ENCODE peak calls at places on chromosome 6, in four cellular contexts. N is K562, F is GM12878, S is HepG2. X is an unnamed sample.

GRCh38 chr6:90021701-90022100 is 127.4 kb downstream of the GJA10 start:
- DNase-seq in N (no peak), F (no peak), S (no peak), X (no peak)

GRCh38 chr6:169618526-169619490 is 83.0 kb downstream of the WDR27 start:
- DNase-seq in N (no peak), F (no peak), S (no peak), X (no peak)

GRCh38 chr6:136927313-136927712 is 5.2 kb downstream of the SLC35D3 start:
- DNase-seq in N (peak), F (no peak), S (peak), X (peak)

GRCh38 chr6:154852700-154853099 is 119.5 kb downstream of the SCAF8 start:
- DNase-seq in N (peak), F (no peak), S (peak), X (peak)

GRCh38 chr6:127484207-127484858 is 25.1 kb upstream of the KIAA0408 start:
- DNase-seq in N (no peak), F (peak), S (peak), X (peak)

GRCh38 chr6:110609101-110609500 is 132.7 kb upstream of the SLC22A16 start:
- DNase-seq in N (no peak), F (no peak), S (no peak), X (no peak)

GRCh38 chr6:32685603-32686002 is 19.1 kb upstream of the HLA-DQB1 start:
- DNase-seq in N (no peak), F (peak), S (no peak), X (no peak)

GRCh38 chr6:42281570-42281969 is 63.9 kb upstream of the MRPS10 start:
- DNase-seq in N (no peak), F (no peak), S (no peak), X (no peak)

GRCh38 chr6:4909063-4909645 is 94.7 kb downstream of the RPP40 start:
- DNase-seq in N (no peak), F (no peak), S (no peak), X (no peak)

GRCh38 chr6:109455161-109455501 is 441 bp downstream of the MICAL1 start:
- DNase-seq in N (no peak), F (no peak), S (no peak), X (no peak)

GRCh38 chr6:134198093-134198492 is 119.8 kb downstream of the SGK1 start:
- DNase-seq in N (peak), F (no peak), S (peak), X (peak)

GRCh38 chr6:80520195-80520594 is 413.7 kb downstream of the BCKDHB start:
- DNase-seq in N (no peak), F (no peak), S (no peak), X (no peak)

GRCh38 chr6:88908598-88909548 is 54.5 kb downstream of the RNGTT start:
- DNase-seq in N (no peak), F (no peak), S (no peak), X (no peak)

GRCh38 chr6:103273048-103273447 is 1586.7 kb downstream of the HACE1 start:
- DNase-seq in N (no peak), F (no peak), S (peak), X (no peak)

GRCh38 chr6:44264154-44265002 is 973 bp downstream of the NFKBIE start:
- DNase-seq in N (peak), F (no peak), S (no peak), X (no peak)

GRCh38 chr6:78953798-78954197 is 86.4 kb downstream of the IRAK1BP1 start:
- DNase-seq in N (no peak), F (no peak), S (no peak), X (no peak)

GRCh38 chr6:92050216-92050615 is 1369.1 kb downstream of the EPHA7 start:
- DNase-seq in N (no peak), F (no peak), S (no peak), X (no peak)

GRCh38 chr6:35128496-35128895 is 12.6 kb downstream of the TCP11 start:
- DNase-seq in N (no peak), F (no peak), S (no peak), X (no peak)

GRCh38 chr6:155387551-155387950 is 68.1 kb downstream of the NOX3 start:
- DNase-seq in N (no peak), F (no peak), S (no peak), X (no peak)

GRCh38 chr6:167454003-167454402 is 129.1 kb downstream of the TTLL2 start:
- DNase-seq in N (no peak), F (no peak), S (no peak), X (no peak)

GRCh38 chr6:154447929-154448328 is 62.6 kb downstream of the CNKSR3 start:
- DNase-seq in N (no peak), F (no peak), S (no peak), X (no peak)

GRCh38 chr6:73264446-73264845 is 1.4 kb upstream of the KHDC1 start:
- DNase-seq in N (no peak), F (no peak), S (no peak), X (no peak)

GRCh38 chr6:132020138-132020551 is 69.0 kb upstream of the CCN2 start:
- DNase-seq in N (no peak), F (no peak), S (no peak), X (no peak)

GRCh38 chr6:13367396-13367795 is 39.1 kb upstream of the TBC1D7 start:
- DNase-seq in N (no peak), F (no peak), S (no peak), X (no peak)

GRCh38 chr6:55963301-55963700 is 87.9 kb upstream of the BMP5 start:
- DNase-seq in N (no peak), F (no peak), S (peak), X (no peak)

GRCh38 chr6:132270745-132271414 is 130.4 kb downstream of the MOXD1 start:
- DNase-seq in N (no peak), F (no peak), S (no peak), X (no peak)

GRCh38 chr6:155377061-155377460 is 62.8 kb upstream of the TFB1M start:
- DNase-seq in N (no peak), F (no peak), S (no peak), X (peak)

GRCh38 chr6:155011997-155012396 is 16.9 kb downstream of the TIAM2 start:
- DNase-seq in N (no peak), F (no peak), S (no peak), X (no peak)

GRCh38 chr6:158770948-158771347 is 48.2 kb downstream of the EZR start:
- DNase-seq in N (no peak), F (no peak), S (no peak), X (no peak)

GRCh38 chr6:124961784-124962611 is at the start of gene RNF217:
- DNase-seq in N (peak), F (no peak), S (no peak), X (peak)

GRCh38 chr6:30981942-30982772 is 1.4 kb upstream of the MUC21 start:
- DNase-seq in N (peak), F (no peak), S (peak), X (no peak)
- TF ChIP-seq POLR2A in N (no peak), F (no peak), S (no peak), X (no peak)

DNA sequence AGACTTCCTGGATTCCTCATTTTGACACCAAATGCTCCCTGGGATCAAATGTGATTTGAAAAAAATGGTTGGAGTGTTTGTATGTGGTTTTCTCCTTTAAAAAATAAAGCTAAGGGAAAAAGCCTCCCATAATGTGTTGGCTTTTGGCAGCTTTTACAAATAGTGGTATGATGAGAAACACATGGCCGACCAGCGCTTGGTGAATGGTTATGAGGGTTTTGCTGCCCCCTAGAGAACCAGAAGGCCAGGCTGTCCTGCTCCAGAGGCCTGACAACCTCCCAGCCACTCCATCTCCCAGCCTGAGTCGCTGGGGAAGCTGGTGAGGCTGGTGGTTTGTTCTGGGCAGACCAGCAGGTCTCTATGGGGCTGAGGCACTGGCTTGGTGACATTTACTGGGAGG is 69.3 kb downstream of the CLIC5 start:
- DNase-seq in N (peak), F (no peak), S (peak), X (no peak)
- TF ChIP-seq JUNB in N (no peak), F (no peak), S (no peak), X (no peak)

GRCh38 chr6:116396451-116396850 is 25.7 kb downstream of the DSE start:
- DNase-seq in N (no peak), F (no peak), S (no peak), X (no peak)
- TF ChIP-seq POLR2A in N (no peak), F (no peak), S (no peak), X (no peak)

DNA sequence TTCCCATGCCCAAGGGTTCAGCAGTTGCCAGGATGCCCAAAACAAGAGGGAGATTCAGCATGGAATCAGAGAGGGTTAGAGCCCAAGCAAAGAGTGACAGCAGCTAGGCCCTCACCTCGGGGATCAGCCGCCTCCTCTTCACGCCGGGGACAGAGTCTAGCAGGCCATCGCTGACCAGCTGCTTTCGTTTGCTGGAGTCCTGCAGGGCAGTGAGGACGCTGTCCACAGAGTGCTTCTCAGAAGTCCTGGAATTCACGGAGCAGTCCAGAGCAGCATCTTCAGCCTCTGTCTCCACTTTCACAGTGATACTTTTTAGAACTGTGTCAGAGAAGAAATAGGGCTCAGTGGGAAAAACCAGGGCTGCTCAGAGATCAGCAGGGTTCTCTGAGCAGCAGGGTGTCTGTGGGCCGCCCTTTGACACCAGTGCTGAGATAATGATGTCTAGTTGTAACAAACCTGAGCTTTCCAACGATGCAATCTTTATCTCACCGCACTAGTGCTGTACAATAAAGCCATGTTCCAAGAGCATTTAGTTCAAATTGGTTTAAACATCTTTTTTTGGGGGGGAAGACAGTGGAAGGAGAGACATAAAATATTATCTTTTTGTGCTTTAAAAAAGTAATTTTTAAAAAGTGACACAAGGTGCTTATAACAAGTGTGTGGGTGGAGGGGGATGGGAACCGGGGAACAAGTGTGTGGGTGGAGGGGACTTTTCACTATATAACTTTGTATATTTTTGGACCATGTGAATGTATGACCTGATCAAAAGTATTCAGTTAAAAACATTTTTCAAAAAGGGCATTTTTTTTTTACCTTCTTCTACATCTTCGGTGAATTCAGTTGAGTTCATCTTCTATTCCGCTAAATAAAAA is 16.6 kb downstream of the BEND3 start:
- DNase-seq in N (peak), F (no peak), S (no peak), X (no peak)
- TF ChIP-seq JUNB in N (no peak), F (peak), S (no peak), X (no peak)

DNA sequence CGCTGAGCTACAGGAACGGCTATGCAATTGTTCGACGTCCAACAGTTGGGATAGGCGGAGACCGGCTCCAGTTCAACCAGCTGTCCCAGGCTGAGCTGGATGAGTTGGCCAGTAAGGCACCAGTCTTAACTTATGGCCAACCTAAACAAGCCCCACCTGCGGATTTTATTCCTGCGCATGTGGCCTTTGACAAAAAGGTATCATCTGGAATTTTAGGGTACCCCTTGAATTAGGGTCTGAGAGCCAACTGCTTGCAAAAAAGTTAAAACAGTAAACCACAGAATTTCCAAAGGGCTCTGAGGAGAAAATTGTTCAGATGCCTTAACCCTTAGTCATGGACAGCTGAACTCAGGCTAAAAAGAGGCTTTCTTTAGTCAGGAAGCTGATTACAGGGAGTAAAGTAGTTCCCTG is 3.8 kb downstream of the EFHC1 start:
- DNase-seq in N (no peak), F (no peak), S (peak), X (peak)
- TF ChIP-seq POLR2A in N (no peak), F (no peak), S (no peak), X (no peak)